ENCODE peak calls at places on chromosomes 12 and 14, in seven cellular contexts. Y is Daoy, B is GM04504, P is iris pigment epithelial cell, R is IMR-90, K is RCC 7860, I is nucleus accumbens. U is an unnamed sample.

GRCh38 chr12:122841544-122842321 is 6.5 kb downstream of the HIP1R start:
- DNase-seq in Y (peak), B (peak), P (peak), R (peak), K (peak), I (peak), U (no peak)

GRCh38 chr14:55881577-55882241 is 236.5 kb upstream of the PELI2 start:
- DNase-seq in Y (no peak), B (no peak), P (no peak), R (peak), K (no peak), I (no peak), U (no peak)

GRCh38 chr12:6775185-6775770 is 3.0 kb downstream of the LAG3 start:
- DNase-seq in Y (no peak), B (no peak), P (no peak), R (no peak), K (no peak), I (no peak), U (no peak)

GRCh38 chr12:121326996-121327674 is 25.1 kb downstream of the ANAPC5 start:
- DNase-seq in Y (no peak), B (no peak), P (no peak), R (no peak), K (no peak), I (peak), U (no peak)

GRCh38 chr12:52130695-52131094 is 51.2 kb downstream of the SMIM41 start:
- DNase-seq in Y (no peak), B (no peak), P (no peak), R (no peak), K (no peak), I (no peak), U (no peak)

GRCh38 chr12:14399871-14400270 is 34.4 kb downstream of the ATF7IP start:
- DNase-seq in Y (peak), B (no peak), P (peak), R (peak), K (peak), I (no peak), U (no peak)

GRCh38 chr12:63420206-63420644 is 248.1 kb downstream of the DPY19L2 start:
- DNase-seq in Y (peak), B (peak), P (peak), R (peak), K (peak), I (no peak), U (peak)

GRCh38 chr14:50070230-50070629 is 46.1 kb downstream of the VCPKMT start:
- DNase-seq in Y (no peak), B (no peak), P (no peak), R (no peak), K (no peak), I (no peak), U (no peak)

GRCh38 chr12:24560192-24560591 is 388.7 kb downstream of the BCAT1 start:
- DNase-seq in Y (no peak), B (no peak), P (peak), R (peak), K (no peak), I (no peak), U (no peak)

GRCh38 chr14:50984061-50984710 is 39.9 kb upstream of the PYGL start:
- DNase-seq in Y (no peak), B (no peak), P (no peak), R (no peak), K (no peak), I (no peak), U (no peak)

GRCh38 chr14:46574236-46574970 is 77.2 kb downstream of the RPL10L start:
- DNase-seq in Y (peak), B (no peak), P (peak), R (no peak), K (peak), I (no peak), U (no peak)

GRCh38 chr14:102233081-102233480 is 71.9 kb downstream of the MOK start:
- DNase-seq in Y (no peak), B (no peak), P (no peak), R (no peak), K (no peak), I (no peak), U (no peak)

GRCh38 chr12:55624056-55624455 is 12.6 kb upstream of the OR10P1 start:
- DNase-seq in Y (peak), B (no peak), P (peak), R (no peak), K (no peak), I (no peak), U (no peak)

GRCh38 chr12:12979731-12980259 is 20.3 kb downstream of the HEBP1 start:
- DNase-seq in Y (peak), B (peak), P (peak), R (peak), K (peak), I (no peak), U (peak)

GRCh38 chr12:127660961-127661360 is 606.0 kb upstream of the TMEM132C start:
- DNase-seq in Y (no peak), B (no peak), P (no peak), R (no peak), K (no peak), I (no peak), U (no peak)

GRCh38 chr12:54991992-54992377 is 7.4 kb upstream of the TESPA1 start:
- DNase-seq in Y (no peak), B (no peak), P (no peak), R (no peak), K (no peak), I (no peak), U (no peak)

GRCh38 chr14:73324536-73324932 is 87.2 kb downstream of the PAPLN start:
- DNase-seq in Y (no peak), B (no peak), P (no peak), R (no peak), K (no peak), I (no peak), U (no peak)

GRCh38 chr14:21199611-21200570 is 44.0 kb upstream of the OR5AU1 start:
- DNase-seq in Y (no peak), B (no peak), P (no peak), R (peak), K (no peak), I (no peak), U (no peak)

GRCh38 chr12:123237646-123238329 is 4.6 kb downstream of the MTRFR start:
- DNase-seq in Y (peak), B (peak), P (peak), R (peak), K (no peak), I (peak), U (peak)

GRCh38 chr12:23349550-23349949 is 599.9 kb downstream of the SOX5 start:
- DNase-seq in Y (no peak), B (no peak), P (no peak), R (no peak), K (no peak), I (no peak), U (no peak)

GRCh38 chr12:11731455-11731854 is 82.0 kb downstream of the ETV6 start:
- DNase-seq in Y (peak), B (no peak), P (peak), R (peak), K (peak), I (no peak), U (no peak)

GRCh38 chr14:49691031-49691430 is 1.9 kb upstream of the KLHDC1 start:
- DNase-seq in Y (peak), B (no peak), P (no peak), R (no peak), K (no peak), I (no peak), U (no peak)

GRCh38 chr12:69881771-69882170 is 56.7 kb downstream of the MYRFL start:
- DNase-seq in Y (no peak), B (no peak), P (no peak), R (no peak), K (no peak), I (no peak), U (no peak)

GRCh38 chr12:39125580-39125979 is 220.2 kb upstream of the CPNE8 start:
- DNase-seq in Y (no peak), B (no peak), P (no peak), R (no peak), K (no peak), I (no peak), U (no peak)

GRCh38 chr14:73762375-73762822 is 48.2 kb upstream of the PNMA1 start:
- DNase-seq in Y (peak), B (no peak), P (no peak), R (no peak), K (peak), I (no peak), U (no peak)

GRCh38 chr12:70919597-70920035 is 922 bp downstream of the PTPRR start:
- DNase-seq in Y (peak), B (no peak), P (peak), R (no peak), K (no peak), I (peak), U (no peak)

GRCh38 chr12:123387508-123388217 is 3.7 kb downstream of the KMT5A start:
- DNase-seq in Y (no peak), B (no peak), P (no peak), R (no peak), K (no peak), I (no peak), U (no peak)

GRCh38 chr14:71382315-71382714 is 475.1 kb downstream of the PCNX1 start:
- DNase-seq in Y (no peak), B (no peak), P (no peak), R (no peak), K (no peak), I (no peak), U (no peak)

GRCh38 chr14:43949410-43949809 is 557.7 kb downstream of the FSCB start:
- DNase-seq in Y (no peak), B (no peak), P (no peak), R (no peak), K (no peak), I (no peak), U (no peak)

GRCh38 chr12:39102474-39103209 is 197.3 kb upstream of the CPNE8 start:
- DNase-seq in Y (no peak), B (peak), P (peak), R (no peak), K (peak), I (no peak), U (peak)

GRCh38 chr12:105092336-105092735 is 8.1 kb upstream of the ALDH1L2 start:
- DNase-seq in Y (no peak), B (no peak), P (no peak), R (no peak), K (no peak), I (no peak), U (no peak)

GRCh38 chr12:58378038-58378437 is 436.7 kb downstream of the ATP23 start:
- DNase-seq in Y (no peak), B (no peak), P (peak), R (no peak), K (no peak), I (no peak), U (peak)

GRCh38 chr14:35414365-35414764 is 9.8 kb upstream of the NFKBIA start:
- DNase-seq in Y (peak), B (no peak), P (no peak), R (peak), K (peak), I (no peak), U (no peak)

GRCh38 chr12:125056306-125056705 is 8.9 kb upstream of the AACS start:
- DNase-seq in Y (no peak), B (no peak), P (no peak), R (no peak), K (no peak), I (no peak), U (no peak)

GRCh38 chr12:109793826-109794501 is 39.2 kb downstream of the TRPV4 start:
- DNase-seq in Y (no peak), B (no peak), P (no peak), R (no peak), K (no peak), I (no peak), U (no peak)

GRCh38 chr14:78152246-78153068 is 17.7 kb upstream of the NRXN3 start:
- DNase-seq in Y (peak), B (no peak), P (no peak), R (no peak), K (no peak), I (no peak), U (no peak)

GRCh38 chr14:91373591-91374245 is 43.9 kb downstream of the CCDC88C start:
- DNase-seq in Y (no peak), B (no peak), P (no peak), R (no peak), K (peak), I (no peak), U (no peak)

GRCh38 chr14:52733824-52734223 is 3.9 kb downstream of the STYX start:
- DNase-seq in Y (no peak), B (no peak), P (no peak), R (no peak), K (no peak), I (no peak), U (no peak)

GRCh38 chr14:77008541-77008940 is 20.0 kb downstream of the IRF2BPL start:
- DNase-seq in Y (no peak), B (no peak), P (no peak), R (no peak), K (no peak), I (no peak), U (no peak)

GRCh38 chr14:104216457-104216856 is 78.1 kb downstream of the KIF26A start:
- DNase-seq in Y (no peak), B (no peak), P (no peak), R (no peak), K (no peak), I (no peak), U (no peak)